ENCODE peak calls at places on chromosomes 7 and 10, in five cellular contexts. H is PC-9; Q is CD8-positive, alpha-beta T cell; X is left ventricle myocardium inferior; T is lower leg skin. M is an unnamed sample.

GRCh38 chr10:101289541-101289940 is 60.3 kb upstream of the LBX1 start:
- DNase-seq in Q (no peak), X (no peak), T (no peak), H (no peak), M (no peak)

GRCh38 chr7:2633538-2634264 is 1.9 kb downstream of the TTYH3 start:
- DNase-seq in X (peak; percentile 21), Q (peak; percentile 28), H (peak; percentile 66), T (no peak), M (peak; percentile 43)

GRCh38 chr10:71509444-71509843 is 112.7 kb downstream of the CDH23 start:
- DNase-seq in X (no peak), Q (no peak), H (no peak), T (no peak), M (no peak)

GRCh38 chr10:68992721-68993440 is 4.3 kb downstream of the KIFBP start:
- DNase-seq in T (no peak), H (no peak), X (peak; percentile 37), Q (no peak), M (no peak)

GRCh38 chr10:70433581-70434280 is 7.8 kb downstream of the NODAL start:
- DNase-seq in X (no peak), T (no peak), Q (no peak), H (no peak), M (no peak)

GRCh38 chr7:153942036-153942435 is 110.2 kb upstream of the DPP6 start:
- DNase-seq in Q (no peak), H (no peak), X (no peak), T (no peak), M (no peak)

GRCh38 chr7:95686109-95686508 is 86.2 kb upstream of the DYNC1I1 start:
- DNase-seq in Q (no peak), H (peak; percentile 41), X (peak; percentile 19), T (no peak), M (peak; percentile 45)

GRCh38 chr7:922334-923107 is 32.0 kb downstream of the ADAP1 start:
- DNase-seq in H (no peak), Q (peak; percentile 58), T (peak; percentile 81), X (no peak), M (no peak)

GRCh38 chr10:124239666-124240065 is 146.3 kb upstream of the CHST15 start:
- DNase-seq in Q (no peak), H (no peak), X (no peak), T (peak; percentile 75), M (no peak)

GRCh38 chr10:109866168-109866994 is 56.9 kb downstream of the XPNPEP1 start:
- DNase-seq in X (peak; percentile 52), T (peak; percentile 62), Q (no peak), H (no peak), M (no peak)

GRCh38 chr7:2379821-2380450 is 23.5 kb upstream of the CHST12 start:
- DNase-seq in H (no peak), T (no peak), X (no peak), Q (no peak), M (no peak)

GRCh38 chr7:152341039-152341913 is 94.5 kb downstream of the KMT2C start:
- DNase-seq in Q (no peak), H (peak; percentile 21), X (no peak), T (no peak), M (peak; percentile 32)

GRCh38 chr7:23106491-23106800 is 861 bp downstream of the KLHL7 start:
- DNase-seq in H (no peak), X (no peak), T (no peak), Q (no peak), M (no peak)

GRCh38 chr7:32214913-32215312 is 144.7 kb upstream of the PDE1C start:
- DNase-seq in Q (no peak), T (no peak), X (no peak), H (no peak), M (no peak)

GRCh38 chr7:28419717-28420116 is 7.4 kb downstream of the CREB5 start:
- DNase-seq in Q (no peak), T (no peak), X (no peak), H (no peak), M (no peak)

GRCh38 chr10:7520496-7521485 is 110.0 kb upstream of the SFMBT2 start:
- DNase-seq in H (no peak), Q (no peak), X (no peak), T (peak; percentile 52), M (no peak)

GRCh38 chr7:56175784-56176183 is 59.6 kb upstream of the NUPR2 start:
- DNase-seq in X (no peak), H (no peak), Q (no peak), T (no peak), M (no peak)

GRCh38 chr10:30688456-30688855 is 58.9 kb upstream of the LYZL2 start:
- DNase-seq in T (no peak), X (no peak), Q (no peak), H (no peak), M (no peak)

GRCh38 chr10:114634607-114634974 is 23.5 kb downstream of the ABLIM1 start:
- DNase-seq in X (peak; percentile 54), T (peak; percentile 94), H (peak; percentile 71), Q (no peak), M (peak; percentile 47)

GRCh38 chr10:114635101-114635500 is 23.0 kb downstream of the ABLIM1 start:
- DNase-seq in H (peak; percentile 47), X (no peak), T (no peak), Q (no peak), M (no peak)

GRCh38 chr10:114632869-114633715 is 25.0 kb downstream of the ABLIM1 start:
- DNase-seq in X (peak; percentile 34), T (peak; percentile 87), Q (no peak), H (peak; percentile 61), M (peak; percentile 42)

GRCh38 chr10:114638874-114639625 is 19.0 kb downstream of the ABLIM1 start:
- DNase-seq in X (no peak), H (no peak), Q (no peak), T (peak; percentile 17), M (no peak)

DNA sequence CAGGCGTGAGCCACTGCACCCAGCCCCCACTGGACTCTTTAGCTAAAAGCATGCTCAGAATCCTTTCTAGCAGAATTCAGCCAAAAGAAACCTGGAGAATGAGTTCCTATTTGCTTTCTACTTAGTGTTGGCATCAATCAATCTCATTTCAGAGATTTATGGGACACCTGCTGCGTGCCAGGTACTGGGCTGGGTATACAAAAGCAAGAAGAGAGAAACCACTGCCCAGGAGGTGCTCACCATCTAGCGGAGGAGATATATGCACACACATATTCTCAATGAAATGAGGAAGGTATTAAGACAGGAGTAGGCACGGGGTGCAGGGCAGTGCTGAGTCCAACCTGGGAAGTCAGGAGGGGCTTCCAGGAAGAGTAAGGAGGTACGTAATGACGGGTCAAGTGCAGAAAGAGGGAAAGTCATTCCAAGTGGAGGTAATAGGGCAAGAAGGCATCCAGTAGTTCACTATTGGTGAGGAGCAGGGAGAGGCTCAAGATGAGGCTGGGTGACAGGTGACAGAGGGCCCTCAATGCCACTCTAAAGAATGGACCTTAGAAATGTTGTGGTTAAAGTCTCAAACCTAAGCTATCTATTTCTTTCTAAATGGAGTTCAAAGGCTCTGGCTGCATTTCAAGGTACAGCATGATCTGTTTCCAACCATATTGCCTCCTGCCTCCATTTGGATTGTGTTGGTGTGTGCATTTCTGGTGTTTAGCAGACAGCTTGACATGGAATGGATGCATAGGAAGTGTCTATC is 22.1 kb downstream of the ABLIM1 start:
- DNase-seq in T (no peak), X (no peak), Q (no peak), H (no peak), M (no peak)
- TF ChIP-seq CTCF in T (no peak), X (no peak), Q (no peak), H (no peak), M (no peak)

GRCh38 chr7:97019710-97020109 is 4.9 kb downstream of the DLX5 start:
- DNase-seq in H (no peak), Q (no peak), T (no peak), X (no peak), M (no peak)

GRCh38 chr7:97022451-97023306 is 2.0 kb downstream of the DLX5 start:
- DNase-seq in X (no peak), Q (no peak), H (no peak), T (peak; percentile 84), M (no peak)

GRCh38 chr7:97018775-97019535 is 5.7 kb downstream of the DLX5 start:
- DNase-seq in T (no peak), Q (no peak), X (no peak), H (no peak), M (no peak)

GRCh38 chr7:97021443-97022261 is 3.0 kb downstream of the DLX5 start:
- DNase-seq in H (no peak), Q (no peak), X (no peak), T (no peak), M (no peak)

GRCh38 chr7:97020601-97021442 is 3.8 kb downstream of the DLX5 start:
- DNase-seq in T (no peak), H (no peak), X (no peak), Q (no peak), M (no peak)
- TF ChIP-seq CTCF in T (no peak), H (no peak), X (no peak), Q (no peak), M (no peak)

DNA sequence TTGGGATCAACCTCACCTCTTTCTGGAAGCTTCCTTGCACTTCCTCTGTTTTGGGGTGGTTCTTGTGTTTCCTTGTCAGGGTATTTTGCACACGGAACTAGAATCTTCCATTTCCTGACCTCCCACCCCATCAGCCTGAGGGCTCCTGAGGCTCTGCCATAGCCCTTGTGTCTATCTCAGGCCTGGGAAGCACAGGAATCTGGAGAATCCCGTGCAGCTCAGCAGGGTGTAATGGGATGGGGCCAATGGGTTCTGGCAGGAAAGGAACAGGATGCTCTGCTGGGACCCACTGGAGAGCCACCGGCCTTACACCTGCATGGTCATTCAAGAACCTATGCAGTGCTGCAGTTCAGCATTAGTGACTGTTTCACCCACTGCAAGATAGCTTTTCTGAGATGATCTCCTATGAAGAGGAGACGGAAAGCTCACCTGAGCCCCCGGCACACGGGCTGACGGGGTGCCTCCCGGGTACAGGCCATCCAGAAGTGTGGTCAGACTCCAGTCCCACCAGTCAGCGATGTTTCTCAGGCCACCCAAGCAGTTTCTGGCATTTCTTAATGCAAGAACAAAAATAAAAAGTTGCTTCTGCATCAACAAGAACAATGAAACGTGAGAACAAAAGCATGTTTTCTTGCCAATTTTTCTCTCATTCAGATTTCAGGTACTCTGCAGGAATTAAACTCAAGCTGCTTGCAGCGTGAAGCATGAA is 133.2 kb downstream of the PKD1L1 start:
- DNase-seq in X (no peak), H (no peak), T (peak; percentile 36), Q (no peak), M (no peak)
- TF ChIP-seq CTCF in X (no peak), H (no peak), T (no peak), Q (no peak), M (no peak)

GRCh38 chr7:8277394-8277982 is 15.5 kb upstream of the ICA1 start:
- DNase-seq in T (no peak), H (no peak), X (no peak), Q (no peak), M (peak; percentile 44)
- TF ChIP-seq CTCF in T (no peak), H (peak; percentile 49), X (peak; percentile 40), Q (no peak), M (peak; percentile 18)